ENCODE peak calls at places on chromosomes 12 and 14, in eight cellular contexts. One of them, this sample, is unnamed.

GRCh38 chr12:6471992-6472366 is 1.5 kb upstream of the VAMP1 start:
- DNase-seq in GDM1: no peak
- DNase-seq in T-helper 1 cell: no peak
- DNase-seq in cardiac fibroblast: peak; percentile 15
- DNase-seq in AG08395: peak; percentile 69
- DNase-seq in activated CD4-positive, alpha-beta T cell treated with anti-CD3 and anti-CD28 coated beads, Interleukin-2, amount 50 U/mL, for 24 hours: no peak
- DNase-seq in GM06990: no peak
- DNase-seq in KG1: no peak
- DNase-seq in this sample: no peak

GRCh38 chr14:23008836-23009235 is 1.1 kb downstream of the C14orf93 start:
- DNase-seq in GDM1: peak; percentile 25
- DNase-seq in T-helper 1 cell: no peak
- DNase-seq in cardiac fibroblast: no peak
- DNase-seq in AG08395: no peak
- DNase-seq in activated CD4-positive, alpha-beta T cell treated with anti-CD3 and anti-CD28 coated beads, Interleukin-2, amount 50 U/mL, for 24 hours: no peak
- DNase-seq in GM06990: no peak
- DNase-seq in KG1: peak; percentile 16
- DNase-seq in this sample: no peak

GRCh38 chr14:20848955-20849570 is 42.1 kb upstream of the RNASE3 start:
- DNase-seq in GDM1: peak; percentile 39
- DNase-seq in T-helper 1 cell: no peak
- DNase-seq in cardiac fibroblast: no peak
- DNase-seq in AG08395: no peak
- DNase-seq in activated CD4-positive, alpha-beta T cell treated with anti-CD3 and anti-CD28 coated beads, Interleukin-2, amount 50 U/mL, for 24 hours: no peak
- DNase-seq in GM06990: no peak
- DNase-seq in KG1: no peak
- DNase-seq in this sample: no peak

GRCh38 chr12:1318327-1319031 is 275.9 kb downstream of the FBXL14 start:
- DNase-seq in GDM1: no peak
- DNase-seq in T-helper 1 cell: no peak
- DNase-seq in cardiac fibroblast: peak; percentile 78
- DNase-seq in AG08395: peak; percentile 62
- DNase-seq in activated CD4-positive, alpha-beta T cell treated with anti-CD3 and anti-CD28 coated beads, Interleukin-2, amount 50 U/mL, for 24 hours: no peak
- DNase-seq in GM06990: no peak
- DNase-seq in KG1: no peak
- DNase-seq in this sample: no peak

GRCh38 chr12:68225576-68226476 is at the start of gene IL26:
- DNase-seq in GDM1: no peak
- DNase-seq in T-helper 1 cell: no peak
- DNase-seq in cardiac fibroblast: no peak
- DNase-seq in AG08395: no peak
- DNase-seq in activated CD4-positive, alpha-beta T cell treated with anti-CD3 and anti-CD28 coated beads, Interleukin-2, amount 50 U/mL, for 24 hours: no peak
- DNase-seq in GM06990: no peak
- DNase-seq in KG1: no peak
- DNase-seq in this sample: no peak

GRCh38 chr12:102120564-102120873 is 536 bp downstream of the PARPBP start:
- DNase-seq in GDM1: no peak
- DNase-seq in T-helper 1 cell: no peak
- DNase-seq in cardiac fibroblast: no peak
- DNase-seq in AG08395: no peak
- DNase-seq in activated CD4-positive, alpha-beta T cell treated with anti-CD3 and anti-CD28 coated beads, Interleukin-2, amount 50 U/mL, for 24 hours: no peak
- DNase-seq in GM06990: no peak
- DNase-seq in KG1: no peak
- DNase-seq in this sample: no peak

GRCh38 chr12:14664434-14665023 is 31.9 kb downstream of the GUCY2C start:
- DNase-seq in GDM1: peak; percentile 0
- DNase-seq in T-helper 1 cell: no peak
- DNase-seq in cardiac fibroblast: peak; percentile 55
- DNase-seq in AG08395: peak; percentile 30
- DNase-seq in activated CD4-positive, alpha-beta T cell treated with anti-CD3 and anti-CD28 coated beads, Interleukin-2, amount 50 U/mL, for 24 hours: no peak
- DNase-seq in GM06990: no peak
- DNase-seq in KG1: no peak
- DNase-seq in this sample: peak; percentile 20

GRCh38 chr14:100774164-100774537 is 47.5 kb downstream of the DLK1 start:
- DNase-seq in GDM1: no peak
- DNase-seq in T-helper 1 cell: no peak
- DNase-seq in cardiac fibroblast: no peak
- DNase-seq in AG08395: no peak
- DNase-seq in activated CD4-positive, alpha-beta T cell treated with anti-CD3 and anti-CD28 coated beads, Interleukin-2, amount 50 U/mL, for 24 hours: no peak
- DNase-seq in GM06990: no peak
- DNase-seq in KG1: no peak
- DNase-seq in this sample: no peak

GRCh38 chr12:113142173-113142885 is 6.8 kb upstream of the RASAL1 start:
- DNase-seq in GDM1: no peak
- DNase-seq in T-helper 1 cell: no peak
- DNase-seq in cardiac fibroblast: no peak
- DNase-seq in AG08395: no peak
- DNase-seq in activated CD4-positive, alpha-beta T cell treated with anti-CD3 and anti-CD28 coated beads, Interleukin-2, amount 50 U/mL, for 24 hours: no peak
- DNase-seq in GM06990: no peak
- DNase-seq in KG1: no peak
- DNase-seq in this sample: no peak

GRCh38 chr12:108526482-108527234 is 11.6 kb downstream of the FICD start:
- DNase-seq in GDM1: no peak
- DNase-seq in T-helper 1 cell: no peak
- DNase-seq in cardiac fibroblast: peak; percentile 26
- DNase-seq in AG08395: peak; percentile 76
- DNase-seq in activated CD4-positive, alpha-beta T cell treated with anti-CD3 and anti-CD28 coated beads, Interleukin-2, amount 50 U/mL, for 24 hours: no peak
- DNase-seq in GM06990: no peak
- DNase-seq in KG1: no peak
- DNase-seq in this sample: no peak

GRCh38 chr14:55752580-55753365 is 172.8 kb downstream of the KTN1 start:
- DNase-seq in GDM1: no peak
- DNase-seq in T-helper 1 cell: no peak
- DNase-seq in cardiac fibroblast: peak; percentile 82
- DNase-seq in AG08395: no peak
- DNase-seq in activated CD4-positive, alpha-beta T cell treated with anti-CD3 and anti-CD28 coated beads, Interleukin-2, amount 50 U/mL, for 24 hours: no peak
- DNase-seq in GM06990: no peak
- DNase-seq in KG1: no peak
- DNase-seq in this sample: no peak

GRCh38 chr14:34331728-34332623 is 130.1 kb downstream of the SPTSSA start:
- DNase-seq in GDM1: peak; percentile 17
- DNase-seq in T-helper 1 cell: peak; percentile 10
- DNase-seq in cardiac fibroblast: peak; percentile 56
- DNase-seq in AG08395: peak; percentile 37
- DNase-seq in activated CD4-positive, alpha-beta T cell treated with anti-CD3 and anti-CD28 coated beads, Interleukin-2, amount 50 U/mL, for 24 hours: peak; percentile 9
- DNase-seq in GM06990: peak; percentile 47
- DNase-seq in KG1: no peak
- DNase-seq in this sample: peak; percentile 28

GRCh38 chr12:118377005-118377890 is 893 bp downstream of the SUDS3 start:
- DNase-seq in GDM1: no peak
- DNase-seq in T-helper 1 cell: no peak
- DNase-seq in cardiac fibroblast: no peak
- DNase-seq in AG08395: no peak
- DNase-seq in activated CD4-positive, alpha-beta T cell treated with anti-CD3 and anti-CD28 coated beads, Interleukin-2, amount 50 U/mL, for 24 hours: no peak
- DNase-seq in GM06990: no peak
- DNase-seq in KG1: no peak
- DNase-seq in this sample: no peak

GRCh38 chr12:108845696-108846095 is 11.7 kb downstream of the SSH1 start:
- DNase-seq in GDM1: no peak
- DNase-seq in T-helper 1 cell: no peak
- DNase-seq in cardiac fibroblast: no peak
- DNase-seq in AG08395: no peak
- DNase-seq in activated CD4-positive, alpha-beta T cell treated with anti-CD3 and anti-CD28 coated beads, Interleukin-2, amount 50 U/mL, for 24 hours: no peak
- DNase-seq in GM06990: no peak
- DNase-seq in KG1: no peak
- DNase-seq in this sample: no peak

GRCh38 chr12:78060186-78060585 is 229.5 kb downstream of the NAV3 start:
- DNase-seq in GDM1: no peak
- DNase-seq in T-helper 1 cell: no peak
- DNase-seq in cardiac fibroblast: peak; percentile 58
- DNase-seq in AG08395: peak; percentile 14
- DNase-seq in activated CD4-positive, alpha-beta T cell treated with anti-CD3 and anti-CD28 coated beads, Interleukin-2, amount 50 U/mL, for 24 hours: no peak
- DNase-seq in GM06990: no peak
- DNase-seq in KG1: no peak
- DNase-seq in this sample: no peak

GRCh38 chr14:37122288-37122687 is 50.1 kb downstream of the SLC25A21 start:
- DNase-seq in GDM1: no peak
- DNase-seq in T-helper 1 cell: no peak
- DNase-seq in cardiac fibroblast: peak; percentile 2
- DNase-seq in AG08395: peak; percentile 44
- DNase-seq in activated CD4-positive, alpha-beta T cell treated with anti-CD3 and anti-CD28 coated beads, Interleukin-2, amount 50 U/mL, for 24 hours: no peak
- DNase-seq in GM06990: no peak
- DNase-seq in KG1: no peak
- DNase-seq in this sample: no peak

GRCh38 chr14:104370256-104370870 is 209.2 kb upstream of the C14orf180 start:
- DNase-seq in GDM1: no peak
- DNase-seq in T-helper 1 cell: no peak
- DNase-seq in cardiac fibroblast: no peak
- DNase-seq in AG08395: no peak
- DNase-seq in activated CD4-positive, alpha-beta T cell treated with anti-CD3 and anti-CD28 coated beads, Interleukin-2, amount 50 U/mL, for 24 hours: no peak
- DNase-seq in GM06990: no peak
- DNase-seq in KG1: no peak
- DNase-seq in this sample: no peak

GRCh38 chr12:56222531-56222895 is 791 bp upstream of the RNF41 start:
- DNase-seq in GDM1: no peak
- DNase-seq in T-helper 1 cell: no peak
- DNase-seq in cardiac fibroblast: no peak
- DNase-seq in AG08395: no peak
- DNase-seq in activated CD4-positive, alpha-beta T cell treated with anti-CD3 and anti-CD28 coated beads, Interleukin-2, amount 50 U/mL, for 24 hours: no peak
- DNase-seq in GM06990: no peak
- DNase-seq in KG1: no peak
- DNase-seq in this sample: no peak

GRCh38 chr12:6843118-6843902 is 2.6 kb downstream of the GNB3 start:
- DNase-seq in GDM1: no peak
- DNase-seq in T-helper 1 cell: no peak
- DNase-seq in cardiac fibroblast: no peak
- DNase-seq in AG08395: no peak
- DNase-seq in activated CD4-positive, alpha-beta T cell treated with anti-CD3 and anti-CD28 coated beads, Interleukin-2, amount 50 U/mL, for 24 hours: no peak
- DNase-seq in GM06990: no peak
- DNase-seq in KG1: no peak
- DNase-seq in this sample: no peak

GRCh38 chr14:95620659-95621059 is 65.6 kb upstream of the TCL1B start:
- DNase-seq in GDM1: no peak
- DNase-seq in T-helper 1 cell: no peak
- DNase-seq in cardiac fibroblast: no peak
- DNase-seq in AG08395: no peak
- DNase-seq in activated CD4-positive, alpha-beta T cell treated with anti-CD3 and anti-CD28 coated beads, Interleukin-2, amount 50 U/mL, for 24 hours: no peak
- DNase-seq in GM06990: peak; percentile 13
- DNase-seq in KG1: no peak
- DNase-seq in this sample: no peak

GRCh38 chr12:3333583-3333982 is 157.4 kb upstream of the PRMT8 start:
- DNase-seq in GDM1: no peak
- DNase-seq in T-helper 1 cell: no peak
- DNase-seq in cardiac fibroblast: no peak
- DNase-seq in AG08395: no peak
- DNase-seq in activated CD4-positive, alpha-beta T cell treated with anti-CD3 and anti-CD28 coated beads, Interleukin-2, amount 50 U/mL, for 24 hours: no peak
- DNase-seq in GM06990: no peak
- DNase-seq in KG1: no peak
- DNase-seq in this sample: no peak

GRCh38 chr12:92656911-92657310 is 45.9 kb upstream of the PLEKHG7 start:
- DNase-seq in GDM1: no peak
- DNase-seq in T-helper 1 cell: no peak
- DNase-seq in cardiac fibroblast: no peak
- DNase-seq in AG08395: no peak
- DNase-seq in activated CD4-positive, alpha-beta T cell treated with anti-CD3 and anti-CD28 coated beads, Interleukin-2, amount 50 U/mL, for 24 hours: no peak
- DNase-seq in GM06990: no peak
- DNase-seq in KG1: no peak
- DNase-seq in this sample: no peak

GRCh38 chr12:2944401-2945047 is 14.7 kb upstream of the TEAD4 start:
- DNase-seq in GDM1: peak; percentile 5
- DNase-seq in T-helper 1 cell: no peak
- DNase-seq in cardiac fibroblast: peak; percentile 55
- DNase-seq in AG08395: peak; percentile 30
- DNase-seq in activated CD4-positive, alpha-beta T cell treated with anti-CD3 and anti-CD28 coated beads, Interleukin-2, amount 50 U/mL, for 24 hours: no peak
- DNase-seq in GM06990: no peak
- DNase-seq in KG1: no peak
- DNase-seq in this sample: peak; percentile 20

GRCh38 chr12:47032644-47033043 is 46.8 kb upstream of the PCED1B start:
- DNase-seq in GDM1: no peak
- DNase-seq in T-helper 1 cell: no peak
- DNase-seq in cardiac fibroblast: peak; percentile 85
- DNase-seq in AG08395: peak; percentile 20
- DNase-seq in activated CD4-positive, alpha-beta T cell treated with anti-CD3 and anti-CD28 coated beads, Interleukin-2, amount 50 U/mL, for 24 hours: no peak
- DNase-seq in GM06990: no peak
- DNase-seq in KG1: peak; percentile 27
- DNase-seq in this sample: peak; percentile 64

GRCh38 chr12:48263617-48264016 is 60.5 kb upstream of the OR10AD1 start:
- DNase-seq in GDM1: peak; percentile 20
- DNase-seq in T-helper 1 cell: no peak
- DNase-seq in cardiac fibroblast: no peak
- DNase-seq in AG08395: no peak
- DNase-seq in activated CD4-positive, alpha-beta T cell treated with anti-CD3 and anti-CD28 coated beads, Interleukin-2, amount 50 U/mL, for 24 hours: no peak
- DNase-seq in GM06990: no peak
- DNase-seq in KG1: no peak
- DNase-seq in this sample: no peak

GRCh38 chr12:82593901-82594396 is 92.8 kb upstream of the TMTC2 start:
- DNase-seq in GDM1: no peak
- DNase-seq in T-helper 1 cell: no peak
- DNase-seq in cardiac fibroblast: no peak
- DNase-seq in AG08395: no peak
- DNase-seq in activated CD4-positive, alpha-beta T cell treated with anti-CD3 and anti-CD28 coated beads, Interleukin-2, amount 50 U/mL, for 24 hours: no peak
- DNase-seq in GM06990: no peak
- DNase-seq in KG1: no peak
- DNase-seq in this sample: no peak

GRCh38 chr12:31220633-31221565 is 105.1 kb downstream of the SINHCAF start:
- DNase-seq in GDM1: no peak
- DNase-seq in T-helper 1 cell: no peak
- DNase-seq in cardiac fibroblast: peak; percentile 55
- DNase-seq in AG08395: no peak
- DNase-seq in activated CD4-positive, alpha-beta T cell treated with anti-CD3 and anti-CD28 coated beads, Interleukin-2, amount 50 U/mL, for 24 hours: no peak
- DNase-seq in GM06990: no peak
- DNase-seq in KG1: no peak
- DNase-seq in this sample: no peak

GRCh38 chr14:68759017-68759569 is 33.8 kb downstream of the ZFP36L1 start:
- DNase-seq in GDM1: no peak
- DNase-seq in T-helper 1 cell: no peak
- DNase-seq in cardiac fibroblast: no peak
- DNase-seq in AG08395: no peak
- DNase-seq in activated CD4-positive, alpha-beta T cell treated with anti-CD3 and anti-CD28 coated beads, Interleukin-2, amount 50 U/mL, for 24 hours: no peak
- DNase-seq in GM06990: no peak
- DNase-seq in KG1: no peak
- DNase-seq in this sample: no peak

GRCh38 chr12:124778411-124778810 is 85.3 kb downstream of the SCARB1 start:
- DNase-seq in GDM1: no peak
- DNase-seq in T-helper 1 cell: no peak
- DNase-seq in cardiac fibroblast: no peak
- DNase-seq in AG08395: no peak
- DNase-seq in activated CD4-positive, alpha-beta T cell treated with anti-CD3 and anti-CD28 coated beads, Interleukin-2, amount 50 U/mL, for 24 hours: no peak
- DNase-seq in GM06990: peak; percentile 56
- DNase-seq in KG1: no peak
- DNase-seq in this sample: no peak

This sample was measured in immature natural killer cell.